ENCODE peak calls at places on chromosomes 6 and 20, in seven cellular contexts. H is HepG2, U is SK-N-SH, E is H1, L is HCT116, K is GM12878, B is K562. M is an unnamed sample.

GRCh38 chr20:61636531-61637116 is 384.6 kb downstream of the CDH4 start:
- DNase-seq in B (no peak), H (no peak), U (no peak), E (no peak), K (no peak), L (no peak), M (no peak)

GRCh38 chr6:82365011-82365751 is 1.6 kb downstream of the TPBG start:
- DNase-seq in K (no peak), L (peak), E (peak), H (no peak), B (no peak), U (peak), M (peak)

GRCh38 chr20:44407402-44408184 is 52.1 kb downstream of the HNF4A start:
- DNase-seq in U (no peak), E (no peak), H (no peak), K (no peak), L (peak), B (peak), M (peak)

GRCh38 chr20:11807070-11807741 is 110.5 kb upstream of the BTBD3 start:
- DNase-seq in L (no peak), K (no peak), U (no peak), H (no peak), E (no peak), B (no peak), M (no peak)

GRCh38 chr20:23668477-23668951 is 20.3 kb downstream of the CST4 start:
- DNase-seq in L (peak), H (peak), U (peak), K (no peak), E (peak), B (peak), M (peak)

GRCh38 chr6:31660998-31661866 is 654 bp upstream of the C6orf47 start:
- DNase-seq in L (no peak), B (no peak), U (no peak), E (no peak), K (no peak), H (no peak), M (no peak)

GRCh38 chr6:49300911-49301310 is 162.1 kb downstream of the MMUT start:
- DNase-seq in U (no peak), E (no peak), L (no peak), H (no peak), B (no peak), K (no peak), M (no peak)

GRCh38 chr6:6823030-6823429 is 234.5 kb downstream of the LY86 start:
- DNase-seq in U (no peak), K (no peak), L (no peak), E (no peak), H (no peak), B (no peak), M (no peak)

GRCh38 chr6:69936674-69937363 is 70.5 kb downstream of the COL19A1 start:
- DNase-seq in K (no peak), L (no peak), B (no peak), H (no peak), U (no peak), E (no peak), M (peak)

GRCh38 chr6:109892451-109893435 is 85.4 kb upstream of the GPR6 start:
- DNase-seq in L (peak), K (no peak), U (no peak), H (no peak), E (peak), B (no peak), M (peak)

GRCh38 chr6:28606424-28607391 is 81.0 kb downstream of the GPX5 start:
- DNase-seq in L (peak), H (peak), B (peak), K (peak), U (peak), E (peak), M (peak)

GRCh38 chr6:9197726-9198125 is 762.4 kb upstream of the SLC35B3 start:
- DNase-seq in U (no peak), L (no peak), H (no peak), K (no peak), B (no peak), E (no peak), M (no peak)

GRCh38 chr20:57474191-57474590 is 50.7 kb downstream of the CTCFL start:
- DNase-seq in H (no peak), U (no peak), K (no peak), E (no peak), B (no peak), L (no peak), M (no peak)

GRCh38 chr6:100785982-100786381 is 95.1 kb downstream of the ASCC3 start:
- DNase-seq in H (no peak), K (no peak), U (no peak), L (no peak), E (no peak), B (no peak), M (no peak)

GRCh38 chr6:31821301-31822037 is 6.1 kb upstream of the HSPA1B start:
- DNase-seq in H (no peak), B (peak), E (peak), L (no peak), U (peak), K (no peak), M (peak)

GRCh38 chr6:80094017-80094416 is 12.5 kb upstream of the BCKDHB start:
- DNase-seq in U (peak), K (no peak), L (peak), B (peak), E (no peak), H (no peak), M (peak)

GRCh38 chr6:167706313-167707109 is 120.2 kb upstream of the AFDN start:
- DNase-seq in U (no peak), L (no peak), B (no peak), H (no peak), K (peak), E (no peak), M (no peak)

GRCh38 chr6:122772724-122773123 is 6.8 kb upstream of the FABP7 start:
- DNase-seq in E (no peak), U (no peak), H (no peak), L (no peak), B (no peak), K (no peak), M (peak)

GRCh38 chr6:110760589-110760988 is 54.7 kb downstream of the CDK19 start:
- DNase-seq in L (no peak), K (no peak), U (no peak), H (peak), E (no peak), B (no peak), M (no peak)

GRCh38 chr6:16683524-16684194 is 77.6 kb downstream of the ATXN1 start:
- DNase-seq in B (no peak), U (no peak), K (no peak), H (peak), L (peak), E (no peak), M (no peak)

GRCh38 chr20:973785-974194 is 28.3 kb downstream of the RSPO4 start:
- DNase-seq in B (peak), U (peak), E (no peak), L (peak), K (peak), H (peak), M (no peak)

GRCh38 chr6:137370871-137371633 is 123.1 kb downstream of the OLIG3 start:
- DNase-seq in E (no peak), K (peak), B (no peak), L (peak), U (no peak), H (peak), M (no peak)

GRCh38 chr20:17936791-17937687 is 31.6 kb downstream of the SNX5 start:
- DNase-seq in B (no peak), H (no peak), U (no peak), E (no peak), L (no peak), K (no peak), M (no peak)

GRCh38 chr6:3310051-3310448 is 51.3 kb downstream of the PSMG4 start:
- DNase-seq in E (no peak), U (no peak), L (no peak), K (no peak), B (no peak), H (no peak), M (no peak)

GRCh38 chr6:41536884-41537347 is 9.3 kb upstream of the FOXP4 start:
- DNase-seq in E (no peak), L (peak), B (no peak), U (no peak), K (no peak), H (no peak), M (peak)

GRCh38 chr6:10962673-10963072 is 75.8 kb downstream of the SYCP2L start:
- DNase-seq in B (no peak), H (no peak), K (no peak), U (peak), L (no peak), E (no peak), M (no peak)

GRCh38 chr6:34867484-34867883 is 20.4 kb downstream of the TAF11 start:
- DNase-seq in U (no peak), B (peak), K (no peak), H (peak), E (no peak), L (no peak), M (no peak)

GRCh38 chr6:127518212-127518709 is 874 bp downstream of the MTCL3 start:
- DNase-seq in B (no peak), U (peak), L (no peak), H (no peak), K (no peak), E (no peak), M (no peak)

GRCh38 chr6:159953091-159953581 is 15.7 kb upstream of the IGF2R start:
- DNase-seq in E (no peak), L (no peak), H (no peak), U (no peak), K (no peak), B (no peak), M (no peak)

GRCh38 chr6:33081098-33081824 is 5.5 kb downstream of the HLA-DPB1 start:
- DNase-seq in E (no peak), K (no peak), L (no peak), U (no peak), H (no peak), B (no peak), M (no peak)

GRCh38 chr6:122422003-122422402 is 22.6 kb downstream of the HSF2 start:
- DNase-seq in U (no peak), L (no peak), B (no peak), H (no peak), E (no peak), K (no peak), M (no peak)

GRCh38 chr20:50308166-50308512 is 117.5 kb downstream of the CEBPB start:
- DNase-seq in L (no peak), B (no peak), H (no peak), K (no peak), U (no peak), E (no peak), M (no peak)

GRCh38 chr20:10619427-10619826 is 54.4 kb downstream of the JAG1 start:
- DNase-seq in L (peak), K (no peak), H (no peak), E (no peak), B (no peak), U (no peak), M (no peak)

GRCh38 chr20:44961868-44962267 is 1.7 kb upstream of the TOMM34 start:
- DNase-seq in K (no peak), L (no peak), B (no peak), U (peak), E (no peak), H (peak), M (no peak)

DNA sequence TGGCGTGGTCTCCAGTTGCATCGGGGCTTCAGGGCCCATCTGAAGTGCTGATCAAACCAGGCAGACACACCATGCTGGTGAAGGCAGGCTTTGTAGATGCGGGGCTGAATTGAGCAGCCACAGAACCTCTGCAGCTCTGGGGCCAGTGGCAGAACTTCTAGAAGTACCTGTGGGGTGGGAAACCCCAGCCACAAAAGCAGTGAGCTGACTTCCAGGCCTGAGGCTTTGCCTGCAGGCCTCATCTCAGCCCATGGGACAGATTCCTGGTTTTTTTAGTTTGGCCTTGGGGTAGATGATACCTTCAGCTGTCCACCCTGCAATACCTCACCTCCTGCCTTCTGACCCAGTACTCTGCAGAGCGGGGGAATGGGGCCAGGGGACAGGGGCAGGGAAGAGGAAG is 14.1 kb downstream of the C20orf173 start:
- DNase-seq in U (no peak), L (no peak), B (no peak), H (no peak), K (no peak), E (no peak), M (no peak)
- TF ChIP-seq JUND in U (no peak), L (no peak), B (no peak), H (no peak), K (no peak), E (no peak), M (no peak)

GRCh38 chr6:17985934-17986655 is 1.3 kb downstream of the KIF13A start:
- DNase-seq in U (no peak), L (no peak), B (no peak), E (no peak), K (no peak), H (no peak), M (no peak)

GRCh38 chr6:17988422-17988944 is 1.0 kb upstream of the KIF13A start:
- DNase-seq in E (peak), K (no peak), U (no peak), H (peak), L (no peak), B (no peak), M (no peak)

GRCh38 chr6:17984822-17985660 is 2.4 kb downstream of the KIF13A start:
- DNase-seq in B (no peak), E (peak), H (no peak), U (no peak), K (no peak), L (no peak), M (no peak)

GRCh38 chr6:17986656-17987575 is 519 bp downstream of the KIF13A start:
- DNase-seq in B (peak), H (peak), K (no peak), E (peak), U (peak), L (no peak), M (peak)

DNA sequence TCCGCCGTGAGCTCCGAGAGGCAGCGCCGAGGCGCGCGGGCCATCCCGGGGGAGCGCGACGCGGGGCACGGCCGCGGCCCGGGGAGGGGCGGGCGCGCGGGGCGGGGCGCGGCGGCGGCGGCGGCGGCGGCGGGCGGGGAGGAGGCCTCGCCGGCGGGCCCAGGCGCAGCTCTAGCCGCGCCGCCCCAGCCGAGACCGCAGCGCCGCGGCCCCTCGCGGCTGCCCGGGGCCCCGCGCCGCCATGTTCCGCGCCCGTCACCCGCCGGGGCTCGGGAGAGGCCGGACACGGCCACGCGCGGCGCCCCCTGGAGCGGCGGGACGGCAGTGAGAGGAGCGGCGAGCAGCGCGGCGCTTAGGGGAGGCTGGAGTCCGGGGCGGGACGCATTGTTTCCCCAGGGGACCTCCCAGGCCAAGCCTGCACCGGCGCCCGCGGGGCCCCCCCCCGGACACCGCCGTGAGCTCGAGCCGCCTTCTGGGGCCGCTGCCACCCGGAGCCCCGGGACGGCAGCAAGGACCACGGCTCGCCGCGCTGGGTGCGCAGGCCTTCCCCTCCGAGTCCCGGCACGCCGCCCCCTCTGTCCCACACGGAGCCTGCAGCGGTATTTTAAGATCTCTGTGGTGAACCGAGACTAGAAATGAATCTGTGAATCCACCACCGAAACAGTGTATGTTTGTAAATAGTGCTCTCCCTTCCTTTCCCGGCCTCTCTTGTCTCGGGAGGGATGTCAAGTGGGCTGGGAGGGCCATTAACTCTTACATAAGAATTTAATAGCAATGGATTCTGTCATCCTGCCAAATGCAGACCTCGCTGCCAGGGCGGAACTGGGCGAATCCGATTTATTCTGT is at the start of gene KIF13A:
- DNase-seq in H (peak), K (no peak), L (no peak), B (peak), E (peak), U (peak), M (peak)
- TF ChIP-seq JUND in H (no peak), K (no peak), L (no peak), B (no peak), E (no peak), U (no peak), M (no peak)

DNA sequence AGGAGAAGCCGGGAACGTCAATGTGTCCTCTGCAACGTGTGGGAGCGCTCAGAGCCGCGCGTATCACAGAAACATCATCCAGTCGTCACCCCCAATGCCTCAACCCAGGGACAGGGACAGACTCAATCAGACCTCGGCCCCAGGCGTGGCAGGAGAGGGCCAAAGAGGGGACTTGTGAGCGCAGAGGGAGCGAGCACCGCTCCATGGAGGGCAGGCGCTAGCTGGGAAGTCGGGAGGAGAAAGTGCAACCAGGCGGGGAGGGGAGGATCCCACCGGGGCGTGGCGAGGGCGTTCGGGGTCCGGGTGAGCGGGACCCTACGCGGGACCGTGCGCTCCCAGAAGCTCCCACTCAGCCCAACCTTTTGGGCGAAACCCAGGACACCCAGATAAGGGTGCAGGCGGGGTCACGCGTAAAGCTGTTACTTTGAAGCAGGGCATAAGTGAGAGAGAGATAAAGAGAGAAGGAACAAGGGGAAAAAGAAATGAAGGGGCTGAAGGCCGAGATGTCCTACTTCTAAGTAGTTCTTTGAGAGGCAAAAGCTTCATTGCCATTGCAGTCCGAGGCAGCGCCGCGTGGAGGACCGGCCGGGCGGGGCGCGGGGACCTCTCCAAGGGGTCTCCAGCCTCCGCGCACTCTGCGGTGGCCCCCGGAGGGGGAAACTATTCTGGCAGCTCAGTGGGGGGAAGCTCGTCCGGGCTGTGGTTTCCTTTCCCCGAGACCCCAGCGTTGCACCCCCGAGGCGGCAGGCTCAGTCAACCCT is 862 bp upstream of the SOBP start:
- DNase-seq in L (no peak), U (peak), E (peak), H (peak), K (no peak), B (peak), M (no peak)
- TF ChIP-seq JUND in L (no peak), U (no peak), E (no peak), H (no peak), K (no peak), B (no peak), M (no peak)

GRCh38 chr6:13512900-13513299 is 25.5 kb upstream of the GFOD1 start:
- DNase-seq in L (no peak), U (no peak), E (no peak), H (no peak), K (no peak), B (no peak), M (no peak)

GRCh38 chr6:13519839-13520238 is 32.4 kb upstream of the GFOD1 start:
- DNase-seq in B (no peak), U (no peak), K (no peak), E (no peak), H (no peak), L (no peak), M (no peak)

GRCh38 chr6:13511913-13512717 is 24.7 kb upstream of the GFOD1 start:
- DNase-seq in K (no peak), B (no peak), L (no peak), H (no peak), U (no peak), E (peak), M (no peak)

GRCh38 chr6:13513606-13514502 is 26.5 kb upstream of the GFOD1 start:
- DNase-seq in U (no peak), E (no peak), H (no peak), K (no peak), L (no peak), B (no peak), M (no peak)

DNA sequence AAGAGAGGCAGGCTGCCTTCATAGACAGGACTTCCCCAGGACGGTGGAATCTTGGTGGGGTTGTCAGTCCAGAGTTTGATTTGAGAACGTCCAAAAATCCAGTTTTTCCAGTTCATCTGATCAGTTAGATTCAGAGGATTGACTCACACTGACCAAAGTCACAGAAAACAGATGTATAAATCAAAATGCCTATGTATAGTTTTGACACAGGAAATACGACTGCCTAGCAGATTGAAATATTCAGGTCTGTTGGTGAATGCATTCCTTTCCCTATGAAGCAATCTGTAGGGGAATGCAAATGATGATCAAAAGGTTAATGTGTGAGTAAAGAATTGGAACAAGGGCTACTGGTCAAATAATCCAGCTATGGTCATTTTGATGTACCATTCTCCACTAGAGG is 29.7 kb upstream of the GFOD1 start:
- DNase-seq in U (no peak), H (peak), K (no peak), L (no peak), E (no peak), B (no peak), M (no peak)
- TF ChIP-seq JUND in U (no peak), H (no peak), K (no peak), L (no peak), E (no peak), B (no peak), M (no peak)